ENCODE peak calls at places on chromosomes 7 and 10, in nine cellular contexts. One of them, this sample, is unnamed.

GRCh38 chr7:7702826-7703225 is 15.6 kb downstream of the RPA3 start:
- DNase-seq in HL-60: no peak
- DNase-seq in type B pancreatic cell: no peak
- DNase-seq in activated CD4-positive, alpha-beta T cell treated with anti-CD3 and anti-CD28 coated beads for 36 hours: no peak
- DNase-seq in A172: no peak
- DNase-seq in heart right ventricle: no peak
- DNase-seq in NCI-H2107: no peak
- DNase-seq in T-cell: no peak
- DNase-seq in LHCN-M2: no peak
- DNase-seq in this sample: no peak

GRCh38 chr10:88186335-88186734 is 322.9 kb downstream of the PTEN start:
- DNase-seq in HL-60: no peak
- DNase-seq in type B pancreatic cell: no peak
- DNase-seq in activated CD4-positive, alpha-beta T cell treated with anti-CD3 and anti-CD28 coated beads for 36 hours: no peak
- DNase-seq in A172: no peak
- DNase-seq in heart right ventricle: no peak
- DNase-seq in NCI-H2107: no peak
- DNase-seq in T-cell: no peak
- DNase-seq in LHCN-M2: peak
- DNase-seq in this sample: no peak

GRCh38 chr7:97075928-97076327 is 41.6 kb upstream of the SDHAF3 start:
- DNase-seq in HL-60: no peak
- DNase-seq in type B pancreatic cell: no peak
- DNase-seq in activated CD4-positive, alpha-beta T cell treated with anti-CD3 and anti-CD28 coated beads for 36 hours: no peak
- DNase-seq in A172: no peak
- DNase-seq in heart right ventricle: no peak
- DNase-seq in NCI-H2107: no peak
- DNase-seq in T-cell: no peak
- DNase-seq in LHCN-M2: no peak
- DNase-seq in this sample: no peak

GRCh38 chr7:25242678-25243077 is 14.4 kb upstream of the NPVF start:
- DNase-seq in HL-60: no peak
- DNase-seq in type B pancreatic cell: no peak
- DNase-seq in activated CD4-positive, alpha-beta T cell treated with anti-CD3 and anti-CD28 coated beads for 36 hours: no peak
- DNase-seq in A172: no peak
- DNase-seq in heart right ventricle: no peak
- DNase-seq in NCI-H2107: no peak
- DNase-seq in T-cell: no peak
- DNase-seq in LHCN-M2: no peak
- DNase-seq in this sample: no peak

GRCh38 chr7:128454808-128455555 is 696 bp upstream of the HILPDA start:
- DNase-seq in HL-60: no peak
- DNase-seq in type B pancreatic cell: no peak
- DNase-seq in activated CD4-positive, alpha-beta T cell treated with anti-CD3 and anti-CD28 coated beads for 36 hours: no peak
- DNase-seq in A172: no peak
- DNase-seq in heart right ventricle: no peak
- DNase-seq in NCI-H2107: no peak
- DNase-seq in T-cell: no peak
- DNase-seq in LHCN-M2: peak
- DNase-seq in this sample: no peak

GRCh38 chr10:129637841-129638240 is 170.8 kb downstream of the MGMT start:
- DNase-seq in HL-60: no peak
- DNase-seq in type B pancreatic cell: no peak
- DNase-seq in activated CD4-positive, alpha-beta T cell treated with anti-CD3 and anti-CD28 coated beads for 36 hours: no peak
- DNase-seq in A172: no peak
- DNase-seq in heart right ventricle: no peak
- DNase-seq in NCI-H2107: no peak
- DNase-seq in T-cell: no peak
- DNase-seq in LHCN-M2: no peak
- DNase-seq in this sample: no peak

GRCh38 chr10:118543714-118544400 is 51.6 kb downstream of the PRLHR start:
- DNase-seq in HL-60: no peak
- DNase-seq in type B pancreatic cell: peak
- DNase-seq in activated CD4-positive, alpha-beta T cell treated with anti-CD3 and anti-CD28 coated beads for 36 hours: peak
- DNase-seq in A172: peak
- DNase-seq in heart right ventricle: no peak
- DNase-seq in NCI-H2107: no peak
- DNase-seq in T-cell: peak
- DNase-seq in LHCN-M2: peak
- DNase-seq in this sample: no peak

GRCh38 chr10:30398788-30399187 is 35.2 kb upstream of the MAP3K8 start:
- DNase-seq in HL-60: no peak
- DNase-seq in type B pancreatic cell: no peak
- DNase-seq in activated CD4-positive, alpha-beta T cell treated with anti-CD3 and anti-CD28 coated beads for 36 hours: peak
- DNase-seq in A172: no peak
- DNase-seq in heart right ventricle: no peak
- DNase-seq in NCI-H2107: no peak
- DNase-seq in T-cell: no peak
- DNase-seq in LHCN-M2: no peak
- DNase-seq in this sample: no peak